ENCODE peak calls at places on chromosome 6, in nine cellular contexts. Q, D, R, W, O, G, J, Y and P are unnamed samples.

GRCh38 chr6:37777272-37777736 is 42.2 kb upstream of the ZFAND3 start:
- DNase-seq in Q (no peak), D (no peak), R (peak), W (no peak), O (no peak), G (no peak), J (no peak), Y (no peak), P (peak)

GRCh38 chr6:159979136-159979874 is 10.4 kb downstream of the IGF2R start:
- DNase-seq in Q (peak), D (no peak), R (no peak), W (no peak), O (no peak), G (no peak), J (peak), Y (peak), P (no peak)

GRCh38 chr6:41622210-41622990 is 15.9 kb upstream of the MDFI start:
- DNase-seq in Q (no peak), D (no peak), R (no peak), W (no peak), O (no peak), G (no peak), J (no peak), Y (no peak), P (no peak)

GRCh38 chr6:36129889-36130671 is at the start of gene MAPK13:
- DNase-seq in Q (no peak), D (no peak), R (no peak), W (peak), O (no peak), G (no peak), J (peak), Y (peak), P (no peak)

GRCh38 chr6:142846459-142846831 is 98.5 kb downstream of the HIVEP2 start:
- DNase-seq in Q (no peak), D (no peak), R (no peak), W (no peak), O (no peak), G (no peak), J (no peak), Y (no peak), P (no peak)

GRCh38 chr6:104301921-104302320 is 557.8 kb downstream of the HACE1 start:
- DNase-seq in Q (no peak), D (no peak), R (no peak), W (no peak), O (no peak), G (no peak), J (no peak), Y (no peak), P (no peak)

GRCh38 chr6:109477725-109478124 is 5.3 kb downstream of the ZBTB24 start:
- DNase-seq in Q (no peak), D (no peak), R (no peak), W (no peak), O (no peak), G (no peak), J (no peak), Y (no peak), P (no peak)

GRCh38 chr6:33822575-33823395 is 19.0 kb upstream of the MLN start:
- DNase-seq in Q (no peak), D (peak), R (no peak), W (peak), O (no peak), G (no peak), J (peak), Y (no peak), P (no peak)

GRCh38 chr6:158057213-158057987 is 75.7 kb downstream of the SYNJ2 start:
- DNase-seq in Q (no peak), D (peak), R (peak), W (no peak), O (no peak), G (no peak), J (no peak), Y (peak), P (no peak)

GRCh38 chr6:47342824-47343223 is 33.1 kb upstream of the TNFRSF21 start:
- DNase-seq in Q (no peak), D (no peak), R (no peak), W (no peak), O (no peak), G (no peak), J (no peak), Y (no peak), P (no peak)

GRCh38 chr6:138115191-138115590 is 8.0 kb upstream of the PERP start:
- DNase-seq in Q (no peak), D (no peak), R (no peak), W (peak), O (no peak), G (no peak), J (no peak), Y (no peak), P (no peak)